ENCODE peak calls at places on chromosomes 12 and 14, in five cellular contexts. M is left lung, V is Caco-2, H is psoas muscle, P is ascending aorta. Q is an unnamed sample.
A peak's percentile ranks its signal among the peaks of the same experiment; 100 is the strongest.

GRCh38 chr12:130142736-130143135 is 19.5 kb upstream of the FZD10 start:
- DNase-seq in M (no peak), V (no peak), H (peak; percentile 24), P (no peak), Q (no peak)

GRCh38 chr12:122886161-122886560 is 9.8 kb downstream of the VPS37B start:
- DNase-seq in M (no peak), V (no peak), H (no peak), P (peak; percentile 11), Q (no peak)

GRCh38 chr14:68704736-68705720 is 87.8 kb downstream of the ZFP36L1 start:
- DNase-seq in M (no peak), V (no peak), H (no peak), P (no peak), Q (no peak)

GRCh38 chr12:53585726-53586125 is 40.5 kb downstream of the ATF7 start:
- DNase-seq in M (no peak), V (no peak), H (no peak), P (no peak), Q (no peak)

GRCh38 chr12:117863004-117863709 is 105.6 kb downstream of the KSR2 start:
- DNase-seq in M (no peak), V (no peak), H (no peak), P (no peak), Q (no peak)

GRCh38 chr12:92753976-92754885 is 51.4 kb downstream of the PLEKHG7 start:
- DNase-seq in M (no peak), V (no peak), H (no peak), P (no peak), Q (no peak)

GRCh38 chr14:95523051-95523817 is 6.8 kb upstream of the SYNE3 start:
- DNase-seq in M (no peak), V (no peak), H (no peak), P (peak; percentile 37), Q (no peak)

GRCh38 chr14:92549853-92550244 is 36.3 kb downstream of the RIN3 start:
- DNase-seq in M (no peak), V (no peak), H (peak; percentile 78), P (peak; percentile 88), Q (no peak)

GRCh38 chr12:52171950-52172512 is 19.8 kb downstream of the KRT80 start:
- DNase-seq in M (no peak), V (peak; percentile 70), H (peak; percentile 73), P (no peak), Q (no peak)

GRCh38 chr14:56885795-56886194 is 75.5 kb upstream of the OTX2 start:
- DNase-seq in M (no peak), V (no peak), H (no peak), P (no peak), Q (no peak)

GRCh38 chr12:4915752-4916151 is 6.0 kb downstream of the KCNA1 start:
- DNase-seq in M (no peak), V (no peak), H (no peak), P (no peak), Q (no peak)

GRCh38 chr12:51683763-51684357 is 92.8 kb downstream of the SCN8A start:
- DNase-seq in M (no peak), V (no peak), H (no peak), P (no peak), Q (no peak)

GRCh38 chr14:45891417-45892080 is 638.5 kb upstream of the MIS18BP1 start:
- DNase-seq in M (peak; percentile 33), V (no peak), H (no peak), P (no peak), Q (no peak)

DNA sequence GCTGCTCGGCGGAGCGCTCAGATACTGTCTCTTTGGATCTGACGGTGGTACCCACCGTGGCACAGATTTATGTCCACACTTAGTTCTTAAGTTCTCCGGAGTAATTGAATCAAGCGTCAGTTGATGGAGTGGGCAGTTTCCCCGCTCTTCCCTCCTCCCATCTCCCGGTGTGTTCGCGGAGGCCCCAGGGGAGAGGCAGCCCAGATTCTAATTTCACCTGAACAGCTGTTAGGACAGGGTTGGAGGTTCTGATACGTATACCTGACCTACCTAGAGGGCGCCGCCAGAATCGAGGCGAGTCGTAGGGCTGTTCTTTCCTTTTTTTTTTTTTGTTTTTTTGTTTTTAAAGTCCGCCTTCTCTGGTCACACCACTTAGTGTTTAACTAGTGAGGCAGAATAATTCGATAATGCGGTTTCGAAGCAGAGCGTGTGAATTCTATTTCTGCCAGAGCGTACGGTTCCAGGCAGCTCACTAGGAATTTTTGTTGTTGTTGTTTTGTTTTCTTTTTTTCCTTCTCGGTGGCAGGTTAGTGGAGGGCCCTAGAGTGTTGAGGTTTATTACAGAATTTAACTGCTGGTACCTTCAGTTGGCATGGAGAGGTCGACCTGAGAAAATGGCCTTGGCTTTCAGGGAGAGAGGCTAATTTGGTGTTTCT is 22.3 kb upstream of the GNS start:
- DNase-seq in M (no peak), V (no peak), H (no peak), P (no peak), Q (no peak)
- TF ChIP-seq CTCF in M (no peak), V (no peak), H (no peak), P (no peak), Q (no peak)

GRCh38 chr14:104696671-104697316 is 7.4 kb downstream of the INF2 start:
- DNase-seq in M (no peak), V (no peak), H (no peak), P (no peak), Q (no peak)
- H3K4me1 ChIP-seq in M (peaks cover 74% of the 10 kb centered on the region), V (peaks cover 11% of the 10 kb centered on the region), H (peaks cover 28% of the 10 kb centered on the region), P (peaks cover 63% of the 10 kb centered on the region), Q (peaks cover 83% of the 10 kb centered on the region)

GRCh38 chr14:88559852-88560251 is 3.0 kb upstream of the ZC3H14 start:
- DNase-seq in M (no peak), V (no peak), H (no peak), P (no peak), Q (no peak)
- TF ChIP-seq CTCF in M (peak; percentile 18), V (peak; percentile 53), H (peak; percentile 38), P (no peak), Q (peak; percentile 9)

DNA sequence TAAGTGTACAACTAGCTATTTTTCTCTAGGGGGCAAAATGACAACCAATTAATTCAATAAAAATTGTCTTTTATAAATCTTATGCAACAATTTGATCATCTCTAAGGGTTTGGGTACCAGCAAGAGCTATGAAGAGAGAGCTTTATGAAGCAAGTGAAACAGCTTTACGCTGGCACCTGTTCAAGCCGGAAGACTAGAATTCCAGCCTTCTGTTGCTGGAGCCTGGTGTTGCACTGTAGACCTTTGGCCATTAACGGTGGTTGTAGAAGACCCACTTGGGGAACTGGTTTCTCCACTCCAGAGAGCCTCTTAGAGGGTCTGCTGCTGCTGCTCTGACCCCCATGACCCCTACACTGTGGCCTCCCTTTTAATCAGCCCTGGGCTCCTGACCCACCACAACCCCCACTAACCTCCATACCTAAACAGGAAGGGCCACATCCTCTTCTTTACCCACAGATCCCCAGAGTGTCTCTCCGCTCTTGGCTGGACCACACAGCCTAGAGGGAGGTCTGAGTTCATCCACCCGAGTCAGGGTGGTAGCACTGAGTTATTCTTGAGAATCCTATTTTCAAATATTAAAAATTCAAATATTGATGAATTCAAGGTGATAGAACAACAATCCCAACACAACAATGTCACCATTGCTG is 54.6 kb upstream of the STON2 start:
- DNase-seq in M (no peak), V (no peak), H (no peak), P (no peak), Q (no peak)
- H3K4me1 ChIP-seq in M (peaks cover 4% of the 10 kb centered on the region), V (peaks cover 4% of the 10 kb centered on the region), H (peaks cover 20% of the 10 kb centered on the region), P (peaks cover 4% of the 10 kb centered on the region), Q (peaks cover 7% of the 10 kb centered on the region)